ENCODE peak calls at places on chromosomes 16 and 17, in four cellular contexts. Z, D, W and M are unnamed samples.

GRCh38 chr17:43713494-43714162 is 45.0 kb downstream of the SOST start:
- DNase-seq in Z (peak), D (no peak), W (peak), M (peak)

GRCh38 chr16:56332464-56333079 is 92.8 kb downstream of the AMFR start:
- DNase-seq in Z (peak), D (no peak), W (peak), M (peak)

GRCh38 chr17:60077226-60077625 is 1.5 kb downstream of the HEATR6 start:
- DNase-seq in Z (peak), D (no peak), W (no peak), M (no peak)

GRCh38 chr16:49023095-49023494 is 258.5 kb downstream of the CBLN1 start:
- DNase-seq in Z (no peak), D (no peak), W (no peak), M (no peak)

GRCh38 chr17:79627766-79628690 is 17.2 kb upstream of the RBFOX3 start:
- DNase-seq in Z (no peak), D (peak), W (no peak), M (no peak)

GRCh38 chr16:22638393-22639206 is 127.9 kb downstream of the NPIPB5 start:
- DNase-seq in Z (no peak), D (no peak), W (no peak), M (no peak)

GRCh38 chr16:11386791-11387546 is 41.7 kb downstream of the RMI2 start:
- DNase-seq in Z (peak), D (no peak), W (peak), M (no peak)

GRCh38 chr16:29814592-29814991 is 1.4 kb upstream of the PAGR1 start:
- DNase-seq in Z (peak), D (no peak), W (no peak), M (no peak)

GRCh38 chr17:9854255-9854654 is 28.5 kb downstream of the GLP2R start:
- DNase-seq in Z (no peak), D (no peak), W (no peak), M (no peak)

GRCh38 chr17:49612721-49613120 is 37.0 kb downstream of the NXPH3 start:
- DNase-seq in Z (no peak), D (no peak), W (no peak), M (no peak)

GRCh38 chr16:83533193-83533592 is 274.6 kb upstream of the HSBP1 start:
- DNase-seq in Z (no peak), D (no peak), W (no peak), M (no peak)

GRCh38 chr16:86892509-86892908 is 314.2 kb downstream of the FOXL1 start:
- DNase-seq in Z (no peak), D (no peak), W (no peak), M (no peak)

GRCh38 chr17:52105601-52106000 is 52.9 kb downstream of the CA10 start:
- DNase-seq in Z (no peak), D (no peak), W (no peak), M (no peak)

GRCh38 chr17:7403043-7403901 is 625 bp downstream of the TMEM256 start:
- DNase-seq in Z (peak), D (no peak), W (no peak), M (no peak)

GRCh38 chr17:38449364-38449763 is 21.1 kb downstream of the ARHGAP23 start:
- DNase-seq in Z (no peak), D (no peak), W (no peak), M (peak)

GRCh38 chr17:46061435-46061834 is 62.4 kb downstream of the STH start:
- DNase-seq in Z (no peak), D (no peak), W (no peak), M (no peak)

GRCh38 chr17:4598776-4599504 is 14.6 kb downstream of the SMTNL2 start:
- DNase-seq in Z (no peak), D (no peak), W (no peak), M (no peak)

GRCh38 chr17:80886641-80887573 is 104.7 kb upstream of the CHMP6 start:
- DNase-seq in Z (no peak), D (no peak), W (no peak), M (no peak)

GRCh38 chr17:81397314-81398169 is 2.3 kb downstream of the BAHCC1 start:
- DNase-seq in Z (peak), D (no peak), W (no peak), M (no peak)

GRCh38 chr16:54050281-54051210 is 236.0 kb downstream of the IRX3 start:
- DNase-seq in Z (peak), D (no peak), W (no peak), M (no peak)

GRCh38 chr16:24045641-24046040 is 209.9 kb downstream of the PRKCB start:
- DNase-seq in Z (peak), D (no peak), W (no peak), M (peak)

GRCh38 chr17:79777166-79777843 is 643 bp upstream of the CBX2 start:
- DNase-seq in Z (peak), D (no peak), W (peak), M (peak)

GRCh38 chr17:17467720-17468119 is 9.1 kb upstream of the MED9 start:
- DNase-seq in Z (no peak), D (no peak), W (no peak), M (no peak)

GRCh38 chr16:72501739-72502653 is 330.0 kb upstream of the PMFBP1 start:
- DNase-seq in Z (peak), D (no peak), W (peak), M (peak)

GRCh38 chr17:49365667-49366066 is 3.6 kb upstream of the ZNF652 start:
- DNase-seq in Z (peak), D (no peak), W (no peak), M (peak)

GRCh38 chr16:1878256-1878655 is 6.3 kb upstream of the MEIOB start:
- DNase-seq in Z (no peak), D (no peak), W (no peak), M (no peak)

GRCh38 chr17:1312261-1312870 is 32.9 kb downstream of the TRARG1 start:
- DNase-seq in Z (peak), D (no peak), W (no peak), M (no peak)

GRCh38 chr16:54407596-54407995 is 121.0 kb upstream of the IRX3 start:
- DNase-seq in Z (no peak), D (no peak), W (no peak), M (no peak)

GRCh38 chr17:33038740-33039139 is 47.1 kb downstream of the SPACA3 start:
- DNase-seq in Z (peak), D (no peak), W (peak), M (peak)

GRCh38 chr17:2195729-2196128 is 107.9 kb downstream of the SMG6 start:
- DNase-seq in Z (no peak), D (no peak), W (no peak), M (peak)

GRCh38 chr16:56047307-56048234 is 143.7 kb upstream of the GNAO1 start:
- DNase-seq in Z (peak), D (no peak), W (no peak), M (no peak)

GRCh38 chr16:84574191-84574590 is 43.7 kb downstream of the COTL1 start:
- DNase-seq in Z (no peak), D (no peak), W (no peak), M (no peak)
- TF ChIP-seq CTCF in Z (no peak), D (no peak), W (no peak), M (no peak)

GRCh38 chr16:81495321-81496234 is 51.0 kb downstream of the CMIP start:
- DNase-seq in Z (no peak), D (no peak), W (no peak), M (no peak)

GRCh38 chr16:81498351-81498750 is 53.7 kb downstream of the CMIP start:
- DNase-seq in Z (no peak), D (no peak), W (no peak), M (no peak)

GRCh38 chr16:81499576-81500380 is 55.2 kb downstream of the CMIP start:
- DNase-seq in Z (no peak), D (no peak), W (no peak), M (no peak)

GRCh38 chr16:81496742-81497141 is 52.1 kb downstream of the CMIP start:
- DNase-seq in Z (no peak), D (no peak), W (no peak), M (no peak)

GRCh38 chr16:81497690-81498089 is 53.1 kb downstream of the CMIP start:
- DNase-seq in Z (no peak), D (no peak), W (peak), M (no peak)
- TF ChIP-seq CTCF in Z (peak), D (no peak), W (no peak), M (no peak)

DNA sequence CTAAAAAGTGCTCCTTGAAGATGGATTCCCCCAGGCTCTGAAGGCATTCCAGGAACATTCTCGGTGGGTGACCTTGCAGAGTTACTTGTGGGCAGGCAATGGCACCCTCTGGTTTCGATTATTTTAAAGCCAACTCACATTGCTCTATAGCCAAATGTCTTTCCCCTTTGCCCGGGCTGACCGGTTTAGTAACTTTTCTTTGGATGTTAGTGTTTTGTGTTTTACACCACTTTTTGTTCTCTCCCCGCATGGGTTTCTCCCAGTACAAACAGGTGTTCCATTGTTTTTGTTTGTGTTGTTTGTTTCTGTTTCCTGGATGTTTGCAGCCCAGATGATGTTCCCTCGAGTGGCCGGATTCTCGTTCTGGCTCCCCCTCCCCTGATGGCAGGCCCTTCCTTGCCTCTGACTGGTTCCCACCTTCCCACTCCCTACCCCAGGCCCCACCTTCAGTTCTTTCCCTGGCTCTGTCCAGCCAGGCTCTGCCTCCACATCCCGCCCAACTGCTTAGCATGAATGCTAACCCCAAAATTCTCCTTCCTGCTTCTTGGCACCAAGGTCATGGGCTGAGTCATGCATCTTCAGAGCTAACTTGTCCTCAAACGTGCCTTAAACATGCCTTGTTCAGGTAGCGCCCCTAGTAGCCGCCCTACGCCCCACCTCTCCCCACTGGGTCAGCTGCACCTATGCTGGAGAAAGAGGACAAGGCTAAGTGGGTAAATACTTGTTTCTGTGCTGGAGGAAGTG is 40.6 kb downstream of the ELAC2 start:
- DNase-seq in Z (peak), D (no peak), W (no peak), M (no peak)
- TF ChIP-seq CTCF in Z (no peak), D (no peak), W (no peak), M (no peak)

GRCh38 chr17:76940738-76941350 is 72.6 kb downstream of the MGAT5B start:
- DNase-seq in Z (peak), D (no peak), W (no peak), M (peak)
- TF ChIP-seq CTCF in Z (peak), D (no peak), W (no peak), M (peak)

DNA sequence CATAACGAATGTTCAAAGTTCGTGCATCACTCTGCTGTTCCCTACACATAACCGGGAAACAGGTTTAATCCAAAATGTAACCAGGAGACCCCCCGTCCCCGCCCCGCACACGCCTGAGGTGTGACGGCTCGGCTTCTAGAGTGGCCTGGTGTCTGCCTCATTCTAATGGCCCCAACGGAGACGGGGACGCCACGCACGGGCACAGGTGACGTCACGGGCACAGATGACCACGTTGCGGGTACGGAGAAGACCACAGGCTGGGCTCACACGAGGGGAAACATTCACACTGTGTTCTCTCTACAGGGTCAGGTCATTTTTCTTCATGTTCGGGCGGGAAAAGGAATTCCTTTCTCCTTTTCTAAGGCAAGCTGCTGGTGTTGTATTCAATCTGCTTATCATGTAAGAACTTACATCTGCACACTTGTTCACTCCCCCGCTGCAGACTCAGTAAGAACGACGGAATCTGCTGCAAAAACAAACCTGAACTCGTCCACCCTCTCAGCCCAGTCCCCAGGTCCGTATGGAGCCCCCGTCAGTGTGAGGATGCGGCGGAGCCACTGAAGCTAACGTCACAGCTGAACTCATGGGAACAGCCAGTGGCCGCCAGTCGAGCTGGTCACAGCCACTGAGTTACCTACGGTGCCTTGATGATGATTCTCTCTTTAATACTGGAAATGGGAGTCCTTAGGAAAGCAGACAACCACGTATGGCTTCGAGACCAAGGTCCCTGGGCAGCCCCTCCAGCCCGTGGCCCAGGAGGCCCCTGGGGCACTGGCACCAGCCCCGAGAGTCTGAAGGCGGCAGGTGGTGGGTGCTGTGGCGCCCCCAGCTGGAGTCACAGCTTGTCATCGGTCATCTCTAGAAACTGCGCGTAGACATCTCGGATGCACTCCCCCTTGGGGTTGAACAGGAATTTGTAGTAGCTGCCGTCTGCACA is 32.9 kb downstream of the WDR45B start:
- DNase-seq in Z (peak), D (no peak), W (no peak), M (no peak)
- TF ChIP-seq CTCF in Z (peak), D (no peak), W (no peak), M (no peak)

DNA sequence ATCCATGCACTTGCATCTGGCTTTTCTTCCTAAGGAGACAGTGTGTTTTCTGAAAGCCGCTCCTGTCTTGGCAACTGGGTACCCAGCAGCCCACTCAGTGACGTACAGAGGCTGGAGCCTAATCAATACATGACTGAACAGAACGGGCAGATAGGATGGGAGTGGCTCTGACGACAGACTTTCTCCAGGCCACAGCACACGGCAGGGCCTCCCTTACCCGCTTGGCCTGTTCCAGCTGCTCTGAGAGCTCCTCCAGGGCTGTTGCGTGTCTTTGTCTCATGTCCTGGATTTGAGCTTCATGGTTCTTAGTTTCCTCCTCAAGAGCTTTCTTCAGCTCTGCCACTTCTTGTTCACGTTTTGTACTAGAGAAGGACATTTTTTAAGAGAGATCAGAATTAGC is 64.9 kb downstream of the NDEL1 start:
- DNase-seq in Z (no peak), D (no peak), W (no peak), M (no peak)
- TF ChIP-seq CTCF in Z (no peak), D (no peak), W (no peak), M (no peak)

GRCh38 chr16:85530370-85530739 is 82.8 kb upstream of the GSE1 start:
- DNase-seq in Z (no peak), D (no peak), W (no peak), M (no peak)
- TF ChIP-seq CTCF in Z (no peak), D (no peak), W (no peak), M (no peak)

GRCh38 chr17:58002154-58002553 is 4.9 kb downstream of the SRSF1 start:
- DNase-seq in Z (no peak), D (no peak), W (no peak), M (no peak)
- TF ChIP-seq CTCF in Z (no peak), D (no peak), W (no peak), M (no peak)